ENCODE peak calls at places on chromosomes 3 and 15, in nine cellular contexts. M is epithelial cell of prostate; X is GM06990; A is LoVo; U is activated T-helper 9 cell treated with anti-CD3 and anti-CD28 coated beads, Interleukin-2, amount 50 U/mL, for 16 hours; P is activated CD8-positive, alpha-beta T cell treated with anti-CD3 and anti-CD28 coated beads, Interleukin-2, amount 10 ng/mL, durations not matched to agents 7 days and 5 days; D is HT1080; T is DMS79 treated with DMSO at 0.1 percent for 48 hours; Z is hepatic stellate cell. G is an unnamed sample.

GRCh38 chr3:10867384-10867783 is 51.4 kb downstream of the SLC6A11 start:
- DNase-seq in M (no peak), X (no peak), A (peak), U (no peak), P (peak), D (no peak), T (no peak), Z (peak), G (no peak)

GRCh38 chr3:141963301-141963700 is 86.9 kb downstream of the ATP1B3 start:
- DNase-seq in M (no peak), X (no peak), A (no peak), U (no peak), P (no peak), D (no peak), T (no peak), Z (no peak), G (no peak)

GRCh38 chr3:75272708-75273107 is 391.4 kb upstream of the FRG2C start:
- DNase-seq in M (peak), X (no peak), A (no peak), U (no peak), P (no peak), D (peak), T (no peak), Z (peak), G (no peak)

GRCh38 chr15:34993877-34994276 is 5.8 kb upstream of the ZNF770 start:
- DNase-seq in M (no peak), X (peak), A (no peak), U (no peak), P (no peak), D (no peak), T (no peak), Z (no peak), G (no peak)

GRCh38 chr3:10142707-10143560 is 1.4 kb downstream of the VHL start:
- DNase-seq in M (no peak), X (peak), A (peak), U (no peak), P (peak), D (no peak), T (peak), Z (no peak), G (no peak)

GRCh38 chr15:78129098-78130011 is 1.9 kb downstream of the CIB2 start:
- DNase-seq in M (no peak), X (no peak), A (no peak), U (no peak), P (no peak), D (peak), T (peak), Z (no peak), G (no peak)

GRCh38 chr3:122774564-122774963 is 19.1 kb downstream of the HSPBAP1 start:
- DNase-seq in M (no peak), X (no peak), A (no peak), U (no peak), P (no peak), D (peak), T (no peak), Z (no peak), G (no peak)

GRCh38 chr3:156298938-156299337 is 178.6 kb downstream of the KCNAB1 start:
- DNase-seq in M (no peak), X (no peak), A (no peak), U (no peak), P (no peak), D (no peak), T (no peak), Z (no peak), G (no peak)

GRCh38 chr15:46892621-46893160 is 824.6 kb upstream of the SEMA6D start:
- DNase-seq in M (peak), X (no peak), A (no peak), U (no peak), P (no peak), D (peak), T (no peak), Z (no peak), G (no peak)

G was measured in dorsolateral prefrontal cortex.